ENCODE peak calls at places on chromosomes 11 and 22, in eight cellular contexts. L is C1 segment of cervical spinal cord, P is SK-N-DZ, G is endothelial cell, Q is skeletal muscle cell, U is neuronal stem cell, E is body of pancreas, A is GM19239. S is an unnamed sample.

GRCh38 chr11:61923166-61924015 is 6.0 kb upstream of the RAB3IL1 start:
- DNase-seq in A (no peak), P (peak; percentile 46), U (no peak), Q (peak; percentile 29), L (no peak), E (peak; percentile 47), G (no peak), S (peak; percentile 87)

GRCh38 chr11:121645596-121645995 is 192.8 kb upstream of the SORL1-AS1 start:
- DNase-seq in U (no peak), E (no peak), A (no peak), P (no peak), G (no peak), Q (no peak), L (no peak), S (peak; percentile 29)

GRCh38 chr22:43228330-43228729 is 41.4 kb upstream of the TTLL12 start:
- DNase-seq in U (no peak), G (peak; percentile 64), L (no peak), A (no peak), P (no peak), E (no peak), Q (no peak), S (peak; percentile 31)

GRCh38 chr11:121393855-121394254 is 58.3 kb upstream of the SORL1 start:
- DNase-seq in L (no peak), Q (no peak), U (no peak), A (no peak), P (no peak), E (no peak), G (no peak), S (no peak)

GRCh38 chr11:18229501-18229900 is 7.1 kb downstream of the SAA4 start:
- DNase-seq in Q (no peak), A (peak; percentile 45), P (no peak), L (no peak), E (no peak), G (no peak), U (no peak), S (no peak)

GRCh38 chr11:131809203-131809948 is 439.0 kb downstream of the NTM start:
- DNase-seq in E (no peak), A (no peak), Q (no peak), L (no peak), P (no peak), U (no peak), G (no peak), S (peak; percentile 34)

GRCh38 chr22:23073506-23074229 is 3.3 kb downstream of the GNAZ start:
- DNase-seq in U (no peak), P (no peak), E (no peak), Q (no peak), L (no peak), A (no peak), G (no peak), S (no peak)

GRCh38 chr11:21798216-21798615 is 394.7 kb upstream of the ANO5 start:
- DNase-seq in P (no peak), A (no peak), Q (no peak), L (no peak), E (no peak), G (no peak), U (no peak), S (no peak)

GRCh38 chr22:30325065-30325720 is 1.5 kb downstream of the TBC1D10A start:
- DNase-seq in L (no peak), G (no peak), A (no peak), Q (no peak), E (no peak), P (no peak), U (no peak), S (peak; percentile 91)

GRCh38 chr11:47099213-47099917 is 77.3 kb downstream of the ARFGAP2 start:
- DNase-seq in G (no peak), Q (no peak), U (no peak), L (no peak), P (no peak), A (no peak), E (no peak), S (peak; percentile 6)

GRCh38 chr22:30426395-30427353 is 1.1 kb downstream of the MTFP1 start:
- DNase-seq in G (peak; percentile 81), P (peak; percentile 56), E (peak; percentile 90), L (no peak), U (peak; percentile 66), A (peak; percentile 68), Q (no peak), S (peak; percentile 83)

GRCh38 chr11:116610190-116610589 is 162.6 kb downstream of the BUD13 start:
- DNase-seq in Q (no peak), A (no peak), E (no peak), L (no peak), G (no peak), U (no peak), P (no peak), S (no peak)

GRCh38 chr11:118715837-118716260 is 36.4 kb upstream of the TREH start:
- DNase-seq in L (no peak), P (no peak), G (no peak), E (no peak), A (no peak), Q (no peak), U (no peak), S (no peak)

GRCh38 chr11:2703487-2704141 is 3.8 kb upstream of the KCNQ1OT1 start:
- DNase-seq in A (no peak), G (no peak), L (no peak), Q (no peak), E (no peak), P (peak; percentile 52), U (no peak), S (peak; percentile 67)

GRCh38 chr11:61912530-61912898 is 4.9 kb downstream of the RAB3IL1 start:
- DNase-seq in L (no peak), G (no peak), U (no peak), A (no peak), E (no peak), P (no peak), Q (no peak), S (no peak)

GRCh38 chr11:104841973-104842372 is 56.3 kb downstream of the CASP12 start:
- DNase-seq in L (no peak), A (no peak), Q (no peak), E (no peak), G (no peak), U (no peak), P (no peak), S (no peak)

GRCh38 chr11:58525037-58525614 is 17.2 kb upstream of the OR5B21 start:
- DNase-seq in Q (no peak), E (no peak), A (peak; percentile 36), G (no peak), L (no peak), P (no peak), U (no peak), S (peak; percentile 7)

GRCh38 chr22:20298803-20299735 is 20.8 kb downstream of the DGCR6L start:
- DNase-seq in Q (no peak), A (peak; percentile 78), L (no peak), U (peak; percentile 92), E (peak; percentile 85), G (peak; percentile 81), P (peak; percentile 82), S (peak; percentile 76)

GRCh38 chr22:19814428-19814827 is 40.2 kb downstream of the GNB1L start:
- DNase-seq in L (no peak), P (no peak), U (no peak), A (no peak), G (no peak), E (no peak), Q (no peak), S (no peak)

GRCh38 chr22:19718255-19719054 is 4.2 kb downstream of the SEPTIN5 start:
- DNase-seq in A (no peak), L (no peak), P (no peak), Q (no peak), G (no peak), E (no peak), U (no peak), S (no peak)

GRCh38 chr22:17919276-17920144 is 104.9 kb downstream of the MICAL3 start:
- DNase-seq in L (no peak), P (no peak), Q (no peak), G (no peak), E (no peak), U (no peak), A (no peak), S (no peak)

GRCh38 chr11:120771551-120772060 is 252.3 kb upstream of the TBCEL start:
- DNase-seq in U (no peak), A (no peak), L (no peak), Q (no peak), G (no peak), P (no peak), E (no peak), S (no peak)

GRCh38 chr11:34492806-34493414 is 20.7 kb downstream of the ELF5 start:
- DNase-seq in E (peak; percentile 72), U (peak; percentile 60), G (peak; percentile 63), L (no peak), Q (no peak), A (peak; percentile 39), P (peak; percentile 64), S (peak; percentile 71)

GRCh38 chr11:91366186-91366585 is 858.4 kb upstream of the FAT3 start:
- DNase-seq in L (no peak), U (no peak), G (no peak), E (no peak), A (no peak), P (no peak), Q (no peak), S (no peak)

GRCh38 chr11:8252388-8252787 is 11.3 kb downstream of the LMO1 start:
- DNase-seq in L (no peak), G (no peak), P (no peak), Q (no peak), A (no peak), U (no peak), E (no peak), S (no peak)

S was measured in cardiac fibroblast.